ENCODE peak calls at places on chromosomes 13 and 19, in four cellular contexts. One of them, this sample, is unnamed.

GRCh38 chr13:86403213-86403612 is 604.0 kb upstream of the SLITRK6 start:
- DNase-seq in upper lobe of left lung: no peak
- DNase-seq in suprapubic skin: no peak
- DNase-seq in sigmoid colon: no peak
- DNase-seq in this sample: no peak

GRCh38 chr13:26991508-26992181 is 180.0 kb downstream of the USP12 start:
- DNase-seq in upper lobe of left lung: peak
- DNase-seq in suprapubic skin: peak
- DNase-seq in sigmoid colon: peak
- DNase-seq in this sample: no peak

GRCh38 chr19:43735013-43735412 is 19.1 kb downstream of the IRGC start:
- DNase-seq in upper lobe of left lung: no peak
- DNase-seq in suprapubic skin: no peak
- DNase-seq in sigmoid colon: no peak
- DNase-seq in this sample: no peak

GRCh38 chr19:43464089-43464775 is 1.2 kb downstream of the LYPD3 start:
- DNase-seq in upper lobe of left lung: peak
- DNase-seq in suprapubic skin: peak
- DNase-seq in sigmoid colon: no peak
- DNase-seq in this sample: peak

GRCh38 chr13:37326319-37326718 is 220.9 kb upstream of the CSNK1A1L start:
- DNase-seq in upper lobe of left lung: no peak
- DNase-seq in suprapubic skin: no peak
- DNase-seq in sigmoid colon: no peak
- DNase-seq in this sample: no peak

GRCh38 chr13:37747071-37747612 is 122.4 kb downstream of the TRPC4 start:
- DNase-seq in upper lobe of left lung: no peak
- DNase-seq in suprapubic skin: no peak
- DNase-seq in sigmoid colon: no peak
- DNase-seq in this sample: no peak

GRCh38 chr19:42178791-42179500 is 38.5 kb downstream of the DEDD2 start:
- DNase-seq in upper lobe of left lung: no peak
- DNase-seq in suprapubic skin: no peak
- DNase-seq in sigmoid colon: no peak
- DNase-seq in this sample: no peak

GRCh38 chr13:82772802-82773201 is 1109.5 kb downstream of the SLITRK1 start:
- DNase-seq in upper lobe of left lung: no peak
- DNase-seq in suprapubic skin: no peak
- DNase-seq in sigmoid colon: no peak
- DNase-seq in this sample: no peak

GRCh38 chr13:111275382-111275781 is 45.1 kb upstream of the TEX29 start:
- DNase-seq in upper lobe of left lung: no peak
- DNase-seq in suprapubic skin: no peak
- DNase-seq in sigmoid colon: no peak
- DNase-seq in this sample: no peak

GRCh38 chr19:31560021-31560770 is 211.0 kb upstream of the TSHZ3 start:
- DNase-seq in upper lobe of left lung: no peak
- DNase-seq in suprapubic skin: no peak
- DNase-seq in sigmoid colon: peak
- DNase-seq in this sample: no peak

GRCh38 chr13:100875392-100876043 is 200.9 kb upstream of the TMTC4 start:
- DNase-seq in upper lobe of left lung: no peak
- DNase-seq in suprapubic skin: no peak
- DNase-seq in sigmoid colon: no peak
- DNase-seq in this sample: no peak

GRCh38 chr13:113220141-113220598 is 10.8 kb downstream of the CUL4A start:
- DNase-seq in upper lobe of left lung: peak
- DNase-seq in suprapubic skin: no peak
- DNase-seq in sigmoid colon: no peak
- DNase-seq in this sample: peak

GRCh38 chr13:36712785-36713184 is 39.0 kb downstream of the SERTM1 start:
- DNase-seq in upper lobe of left lung: no peak
- DNase-seq in suprapubic skin: no peak
- DNase-seq in sigmoid colon: no peak
- DNase-seq in this sample: no peak

GRCh38 chr19:16496613-16496983 is 404 bp downstream of the C19orf44 start:
- DNase-seq in upper lobe of left lung: no peak
- DNase-seq in suprapubic skin: no peak
- DNase-seq in sigmoid colon: peak
- DNase-seq in this sample: peak

GRCh38 chr13:35332134-35332533 is 144.4 kb downstream of the MAB21L1 start:
- DNase-seq in upper lobe of left lung: no peak
- DNase-seq in suprapubic skin: no peak
- DNase-seq in sigmoid colon: no peak
- DNase-seq in this sample: no peak

GRCh38 chr13:85528578-85529215 is 270.5 kb downstream of the SLITRK6 start:
- DNase-seq in upper lobe of left lung: no peak
- DNase-seq in suprapubic skin: no peak
- DNase-seq in sigmoid colon: no peak
- DNase-seq in this sample: no peak

GRCh38 chr13:50025446-50025845 is 10.2 kb downstream of the KCNRG start:
- DNase-seq in upper lobe of left lung: no peak
- DNase-seq in suprapubic skin: no peak
- DNase-seq in sigmoid colon: no peak
- DNase-seq in this sample: no peak

GRCh38 chr13:51066091-51066831 is 44.8 kb downstream of the C13orf42 start:
- DNase-seq in upper lobe of left lung: no peak
- DNase-seq in suprapubic skin: no peak
- DNase-seq in sigmoid colon: no peak
- DNase-seq in this sample: no peak

GRCh38 chr13:30880151-30880551 is 25.9 kb upstream of the MEDAG start:
- DNase-seq in upper lobe of left lung: no peak
- DNase-seq in suprapubic skin: no peak
- DNase-seq in sigmoid colon: no peak
- DNase-seq in this sample: no peak

GRCh38 chr19:4539697-4540581 is at the start of gene LRG1:
- DNase-seq in upper lobe of left lung: peak
- DNase-seq in suprapubic skin: no peak
- DNase-seq in sigmoid colon: no peak
- DNase-seq in this sample: peak

GRCh38 chr19:35958660-35959039 is 22.5 kb downstream of the LRFN3 start:
- DNase-seq in upper lobe of left lung: no peak
- DNase-seq in suprapubic skin: no peak
- DNase-seq in sigmoid colon: no peak
- DNase-seq in this sample: no peak

GRCh38 chr13:106523566-106523965 is 11.9 kb downstream of the EFNB2 start:
- DNase-seq in upper lobe of left lung: no peak
- DNase-seq in suprapubic skin: no peak
- DNase-seq in sigmoid colon: no peak
- DNase-seq in this sample: no peak

GRCh38 chr19:46654621-46655152 is 6.3 kb downstream of the DACT3 start:
- DNase-seq in upper lobe of left lung: no peak
- DNase-seq in suprapubic skin: no peak
- DNase-seq in sigmoid colon: peak
- DNase-seq in this sample: no peak

GRCh38 chr19:38993271-38993670 is 17.7 kb upstream of the FBXO17 start:
- DNase-seq in upper lobe of left lung: no peak
- DNase-seq in suprapubic skin: no peak
- DNase-seq in sigmoid colon: no peak
- DNase-seq in this sample: no peak

GRCh38 chr13:50711449-50711848 is 132.0 kb downstream of the DLEU7 start:
- DNase-seq in upper lobe of left lung: no peak
- DNase-seq in suprapubic skin: no peak
- DNase-seq in sigmoid colon: no peak
- DNase-seq in this sample: no peak

GRCh38 chr13:104740616-104741222 is 1674.5 kb upstream of the SLC10A2 start:
- DNase-seq in upper lobe of left lung: no peak
- DNase-seq in suprapubic skin: no peak
- DNase-seq in sigmoid colon: no peak
- DNase-seq in this sample: no peak

GRCh38 chr13:113209880-113210421 is 538 bp downstream of the CUL4A start:
- DNase-seq in upper lobe of left lung: peak
- DNase-seq in suprapubic skin: peak
- DNase-seq in sigmoid colon: peak
- DNase-seq in this sample: peak

GRCh38 chr19:35641515-35642151 is at the start of gene ETV2:
- DNase-seq in upper lobe of left lung: peak
- DNase-seq in suprapubic skin: no peak
- DNase-seq in sigmoid colon: no peak
- DNase-seq in this sample: peak

GRCh38 chr13:109288151-109288709 is 498.2 kb downstream of the IRS2 start:
- DNase-seq in upper lobe of left lung: no peak
- DNase-seq in suprapubic skin: no peak
- DNase-seq in sigmoid colon: no peak
- DNase-seq in this sample: no peak

GRCh38 chr13:71605744-71606143 is 261.3 kb downstream of the DACH1 start:
- DNase-seq in upper lobe of left lung: no peak
- DNase-seq in suprapubic skin: no peak
- DNase-seq in sigmoid colon: no peak
- DNase-seq in this sample: no peak

GRCh38 chr19:5046339-5047039 is 77.6 kb downstream of the KDM4B start:
- DNase-seq in upper lobe of left lung: peak
- DNase-seq in suprapubic skin: no peak
- DNase-seq in sigmoid colon: no peak
- DNase-seq in this sample: peak

GRCh38 chr13:51758691-51759090 is 45.3 kb downstream of the DHRS12 start:
- DNase-seq in upper lobe of left lung: no peak
- DNase-seq in suprapubic skin: no peak
- DNase-seq in sigmoid colon: no peak
- DNase-seq in this sample: no peak

GRCh38 chr13:50911051-50911690 is 1.6 kb downstream of the RNASEH2B start:
- DNase-seq in upper lobe of left lung: no peak
- DNase-seq in suprapubic skin: no peak
- DNase-seq in sigmoid colon: no peak
- DNase-seq in this sample: no peak

DNA sequence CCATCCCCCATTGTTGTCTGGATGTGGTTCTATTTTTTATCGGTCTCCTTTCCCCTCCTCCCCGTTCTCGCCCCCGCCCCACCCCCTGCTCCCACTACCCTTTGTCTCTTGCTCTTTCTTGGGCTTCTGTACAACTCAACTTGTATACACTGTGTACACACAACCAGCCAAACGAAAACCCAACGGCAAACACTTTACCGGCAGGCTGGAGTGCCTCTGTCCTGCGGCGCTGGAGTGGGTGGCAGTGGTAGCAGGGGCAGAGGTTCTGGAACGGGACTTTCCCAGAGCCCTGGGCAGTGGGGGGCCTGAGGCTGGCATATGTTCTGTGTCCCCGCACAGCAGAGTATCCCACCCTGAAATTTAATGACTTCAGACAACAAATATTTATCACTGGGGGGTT is 13.7 kb downstream of the RRAS start:
- DNase-seq in upper lobe of left lung: peak
- DNase-seq in suprapubic skin: no peak
- DNase-seq in sigmoid colon: no peak
- DNase-seq in this sample: no peak
- TF ChIP-seq POLR2AphosphoS5 in upper lobe of left lung: no peak
- TF ChIP-seq POLR2AphosphoS5 in suprapubic skin: no peak
- TF ChIP-seq POLR2AphosphoS5 in sigmoid colon: no peak
- TF ChIP-seq POLR2AphosphoS5 in this sample: no peak

GRCh38 chr19:13864223-13864512 is 12.8 kb upstream of the NANOS3 start:
- DNase-seq in upper lobe of left lung: no peak
- DNase-seq in suprapubic skin: no peak
- DNase-seq in sigmoid colon: no peak
- DNase-seq in this sample: no peak

GRCh38 chr19:13864513-13865242 is 12.3 kb upstream of the NANOS3 start:
- DNase-seq in upper lobe of left lung: no peak
- DNase-seq in suprapubic skin: no peak
- DNase-seq in sigmoid colon: no peak
- DNase-seq in this sample: no peak

GRCh38 chr19:13865243-13865577 is 11.7 kb upstream of the NANOS3 start:
- DNase-seq in upper lobe of left lung: no peak
- DNase-seq in suprapubic skin: no peak
- DNase-seq in sigmoid colon: no peak
- DNase-seq in this sample: no peak

GRCh38 chr19:13866463-13867046 is 10.4 kb upstream of the NANOS3 start:
- DNase-seq in upper lobe of left lung: no peak
- DNase-seq in suprapubic skin: no peak
- DNase-seq in sigmoid colon: no peak
- DNase-seq in this sample: no peak

DNA sequence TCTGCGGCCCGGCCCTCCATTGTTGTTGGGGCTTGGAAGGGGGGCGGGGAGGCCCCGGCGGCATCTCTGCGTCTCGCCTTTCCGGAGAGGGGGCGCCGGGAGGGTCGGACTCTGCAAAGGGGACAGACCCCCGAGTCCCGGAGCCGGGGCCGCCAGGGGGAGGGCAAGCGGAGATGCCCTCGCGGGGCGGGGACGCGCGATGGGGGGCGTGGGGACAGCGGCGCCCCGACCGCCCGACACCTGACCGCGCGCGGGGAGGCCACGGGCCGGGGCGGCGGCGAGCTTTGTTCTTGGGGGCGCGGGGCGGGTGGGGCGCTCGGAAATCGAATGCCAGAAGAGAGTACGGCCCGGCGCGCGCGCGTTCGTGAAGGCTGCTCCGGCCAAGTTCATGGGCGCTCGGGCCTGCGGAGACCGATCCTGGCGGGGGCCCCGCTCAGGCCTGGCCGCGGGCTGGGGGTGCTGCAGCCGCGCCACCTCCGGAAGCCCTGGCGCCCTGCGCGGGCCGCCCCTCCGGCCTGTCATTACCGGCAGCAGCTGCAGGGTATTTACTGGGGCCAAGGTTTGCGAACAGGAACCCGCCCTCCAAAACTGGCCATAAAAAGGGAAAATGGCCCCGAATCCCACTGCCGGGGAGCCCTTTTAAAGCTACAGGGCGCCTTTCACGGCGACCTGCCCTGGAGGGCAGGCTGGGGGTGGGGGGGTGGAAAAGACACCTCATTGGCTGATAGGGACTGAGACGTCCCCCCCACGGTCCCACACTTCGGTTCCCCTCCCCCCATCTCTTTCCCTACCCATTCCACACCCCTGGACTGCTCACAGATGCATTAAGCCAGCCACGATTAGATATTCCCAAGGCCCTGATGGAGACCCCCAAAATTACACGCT is 11.1 kb upstream of the NANOS3 start:
- DNase-seq in upper lobe of left lung: no peak
- DNase-seq in suprapubic skin: no peak
- DNase-seq in sigmoid colon: no peak
- DNase-seq in this sample: no peak
- TF ChIP-seq POLR2A in upper lobe of left lung: no peak
- TF ChIP-seq POLR2A in suprapubic skin: no peak
- TF ChIP-seq POLR2A in sigmoid colon: no peak
- TF ChIP-seq POLR2A in this sample: no peak

GRCh38 chr13:23618341-23618740 is 48.1 kb downstream of the TNFRSF19 start:
- DNase-seq in upper lobe of left lung: no peak
- DNase-seq in suprapubic skin: no peak
- DNase-seq in sigmoid colon: no peak
- DNase-seq in this sample: no peak
- TF ChIP-seq POLR2AphosphoS5 in upper lobe of left lung: no peak
- TF ChIP-seq POLR2AphosphoS5 in suprapubic skin: no peak
- TF ChIP-seq POLR2AphosphoS5 in sigmoid colon: no peak
- TF ChIP-seq POLR2AphosphoS5 in this sample: no peak

DNA sequence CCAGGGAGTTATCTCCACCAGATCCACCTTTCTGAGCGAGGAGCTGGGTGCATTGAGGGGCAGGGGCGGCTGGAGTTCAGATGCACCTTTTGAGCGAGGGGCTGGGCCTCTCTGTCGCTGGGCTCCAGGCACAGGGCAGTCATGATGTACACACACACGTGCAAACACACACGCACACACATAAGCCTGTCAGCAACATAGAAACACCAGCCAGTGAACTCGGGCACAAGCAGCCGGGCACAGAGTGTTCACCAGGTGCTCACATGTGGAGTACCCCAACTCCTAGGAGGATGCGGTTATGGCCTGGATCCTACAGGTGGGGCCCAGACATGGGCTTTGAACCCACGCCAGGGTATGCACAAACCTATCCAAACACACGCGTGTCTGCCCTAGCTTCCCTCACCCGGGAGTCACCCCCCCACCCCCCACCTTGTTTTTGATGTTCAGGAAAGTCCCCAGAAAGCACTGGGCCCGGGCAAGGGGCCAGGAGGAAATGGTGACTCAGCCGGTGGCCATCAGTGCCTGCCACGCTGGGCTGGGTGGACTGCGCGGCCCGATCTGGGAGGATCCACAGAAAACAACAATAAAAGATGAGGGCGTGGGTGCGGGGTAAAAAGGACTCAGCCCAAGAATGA is 13.3 kb downstream of the ARRDC2 start:
- DNase-seq in upper lobe of left lung: peak
- DNase-seq in suprapubic skin: peak
- DNase-seq in sigmoid colon: peak
- DNase-seq in this sample: peak
- TF ChIP-seq POLR2A in upper lobe of left lung: peak
- TF ChIP-seq POLR2A in suprapubic skin: no peak
- TF ChIP-seq POLR2A in sigmoid colon: peak
- TF ChIP-seq POLR2A in this sample: no peak

This sample was measured in transverse colon.